ENCODE peak calls at places on chromosome 16, in four cellular contexts. Q, S, B and H are unnamed samples.

GRCh38 chr16:31265329-31266245 is 5.8 kb downstream of the ITGAM start:
- DNase-seq in Q (no peak), S (peak), B (no peak), H (no peak)

GRCh38 chr16:49463529-49463928 is 89.9 kb downstream of the C16orf78 start:
- DNase-seq in Q (no peak), B (no peak), S (peak), H (no peak)

GRCh38 chr16:50284131-50284911 is 18.0 kb downstream of the ADCY7 start:
- DNase-seq in Q (no peak), S (no peak), B (no peak), H (no peak)

GRCh38 chr16:83336630-83337029 is 471.1 kb upstream of the HSBP1 start:
- DNase-seq in S (no peak), Q (no peak), B (no peak), H (no peak)

GRCh38 chr16:62190426-62190825 is 154.2 kb upstream of the CDH8 start:
- DNase-seq in B (no peak), S (no peak), Q (no peak), H (peak)

GRCh38 chr16:12729448-12729847 is 74.2 kb downstream of the CPPED1 start:
- DNase-seq in Q (no peak), B (no peak), S (no peak), H (no peak)

GRCh38 chr16:84268661-84269060 is 26.0 kb upstream of the WFDC1 start:
- DNase-seq in Q (no peak), B (no peak), S (no peak), H (no peak)

GRCh38 chr16:73199214-73199613 is 151.3 kb upstream of the ZFHX3 start:
- DNase-seq in Q (no peak), B (no peak), S (no peak), H (no peak)

GRCh38 chr16:25838724-25839186 is 147.0 kb downstream of the HS3ST4 start:
- DNase-seq in Q (peak), B (no peak), S (peak), H (peak)

GRCh38 chr16:19753815-19754643 is 36.0 kb downstream of the IQCK start:
- DNase-seq in Q (no peak), S (no peak), B (no peak), H (no peak)

GRCh38 chr16:65698943-65699342 is 577.1 kb upstream of the CDH11 start:
- DNase-seq in B (no peak), Q (no peak), S (no peak), H (no peak)

GRCh38 chr16:47574091-47575054 is 113.2 kb downstream of the PHKB start:
- DNase-seq in Q (no peak), S (peak), B (no peak), H (no peak)

GRCh38 chr16:21156767-21157467 is 1.6 kb upstream of the LDAF1 start:
- DNase-seq in Q (peak), S (no peak), B (peak), H (peak)

GRCh38 chr16:49452568-49452967 is 79.0 kb downstream of the C16orf78 start:
- DNase-seq in S (no peak), B (no peak), Q (no peak), H (no peak)

GRCh38 chr16:83746611-83747010 is 61.2 kb upstream of the HSBP1 start:
- DNase-seq in B (no peak), S (no peak), Q (no peak), H (no peak)

GRCh38 chr16:85171809-85172464 is 59.7 kb upstream of the CIBAR2 start:
- DNase-seq in S (no peak), B (no peak), Q (no peak), H (no peak)

GRCh38 chr16:48197294-48197693 is 41.5 kb upstream of the ABCC12 start:
- DNase-seq in B (no peak), Q (no peak), S (no peak), H (no peak)

GRCh38 chr16:85173077-85173980 is 61.1 kb upstream of the CIBAR2 start:
- DNase-seq in B (no peak), S (no peak), Q (no peak), H (no peak)

GRCh38 chr16:50602531-50603205 is 54.5 kb downstream of the NKD1 start:
- DNase-seq in S (no peak), Q (no peak), B (no peak), H (no peak)

GRCh38 chr16:28981517-28981916 is 3.3 kb upstream of the LAT start:
- DNase-seq in S (no peak), Q (peak), B (no peak), H (peak)
- TF ChIP-seq CTCF in S (peak), Q (peak), B (no peak), H (peak)

GRCh38 chr16:3459401-3460090 is 16.1 kb downstream of the NAA60 start:
- DNase-seq in Q (no peak), S (no peak), B (no peak), H (no peak)

GRCh38 chr16:3458278-3458851 is 14.9 kb downstream of the NAA60 start:
- DNase-seq in B (no peak), S (peak), Q (no peak), H (no peak)

GRCh38 chr16:3458852-3459361 is 15.4 kb downstream of the NAA60 start:
- DNase-seq in Q (no peak), B (no peak), S (no peak), H (no peak)

GRCh38 chr16:3456374-3456773 is 12.9 kb downstream of the NAA60 start:
- DNase-seq in S (no peak), Q (no peak), B (no peak), H (no peak)

DNA sequence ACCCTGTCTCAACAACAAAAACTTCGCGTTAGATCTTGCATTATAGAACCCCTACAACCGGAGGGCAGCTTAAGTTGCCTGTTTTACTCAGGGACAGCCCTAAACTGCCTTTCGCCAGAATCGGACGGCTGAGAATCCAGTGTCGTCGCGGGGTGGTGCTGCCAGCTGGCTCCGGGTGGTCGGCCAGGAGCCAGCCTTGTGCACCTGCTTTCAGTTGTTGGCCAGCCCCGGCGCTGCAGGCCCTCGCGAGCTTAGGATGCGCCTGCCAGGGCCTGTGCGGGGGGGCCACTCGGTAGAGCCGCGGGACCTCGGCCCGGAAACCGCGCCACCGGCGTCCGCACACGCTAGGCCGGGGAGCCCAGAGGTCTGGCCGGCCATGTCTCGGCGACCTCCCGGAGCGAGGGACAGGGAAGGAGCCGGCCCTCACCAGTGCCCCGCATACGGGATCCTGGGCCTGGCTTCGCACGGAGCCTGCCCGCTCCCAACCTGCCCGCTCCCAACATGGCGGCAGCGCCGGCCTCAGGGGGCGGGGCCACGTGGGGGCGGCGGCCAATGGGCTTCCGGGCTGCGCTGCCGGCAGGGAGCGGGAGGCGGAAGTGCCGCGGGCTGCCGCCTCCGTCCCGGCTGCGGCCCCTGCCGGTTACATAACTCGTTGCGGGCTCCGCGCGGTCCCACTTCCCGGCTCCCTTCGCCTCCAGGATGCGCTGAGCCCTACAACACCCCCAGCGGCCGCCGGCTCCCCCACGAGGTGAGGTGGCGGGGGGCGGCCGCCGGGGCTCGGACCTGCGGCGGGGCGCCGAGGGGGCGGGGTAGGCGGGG is 14.2 kb downstream of the NAA60 start:
- DNase-seq in B (peak), S (peak), Q (peak), H (peak)
- TF ChIP-seq CTCF in B (peak), S (peak), Q (peak), H (peak)

GRCh38 chr16:87933140-87933495 is 3.2 kb downstream of the CA5A start:
- DNase-seq in S (no peak), Q (no peak), B (no peak), H (no peak)

GRCh38 chr16:87927195-87927562 is 9.2 kb downstream of the CA5A start:
- DNase-seq in B (no peak), Q (no peak), S (no peak), H (no peak)

GRCh38 chr16:87931504-87931903 is 4.8 kb downstream of the CA5A start:
- DNase-seq in Q (no peak), S (no peak), B (no peak), H (no peak)

GRCh38 chr16:87929986-87930385 is 6.3 kb downstream of the CA5A start:
- DNase-seq in B (no peak), S (no peak), Q (no peak), H (no peak)

GRCh38 chr16:87930456-87930855 is 5.9 kb downstream of the CA5A start:
- DNase-seq in Q (no peak), B (no peak), S (no peak), H (no peak)
- TF ChIP-seq CTCF in Q (peak), B (no peak), S (peak), H (peak)

GRCh38 chr16:35642322-35642835 is 2183.0 kb downstream of the TP53TG3F start:
- DNase-seq in S (no peak), B (no peak), Q (no peak), H (no peak)
- TF ChIP-seq CTCF in S (no peak), B (no peak), Q (no peak), H (no peak)

GRCh38 chr16:11372073-11372923 is 27.0 kb downstream of the RMI2 start:
- DNase-seq in Q (no peak), B (no peak), S (no peak), H (no peak)
- TF ChIP-seq CTCF in Q (peak), B (no peak), S (no peak), H (no peak)

GRCh38 chr16:3668626-3669025 is 14.1 kb downstream of the DNASE1 start:
- DNase-seq in B (no peak), S (no peak), Q (no peak), H (no peak)

GRCh38 chr16:3669067-3669466 is 14.6 kb downstream of the DNASE1 start:
- DNase-seq in S (no peak), Q (no peak), B (no peak), H (no peak)

GRCh38 chr16:3662601-3663000 is 8.1 kb downstream of the DNASE1 start:
- DNase-seq in Q (no peak), S (no peak), B (no peak), H (no peak)

GRCh38 chr16:3664187-3664896 is 9.9 kb downstream of the DNASE1 start:
- DNase-seq in S (no peak), B (no peak), Q (no peak), H (no peak)

DNA sequence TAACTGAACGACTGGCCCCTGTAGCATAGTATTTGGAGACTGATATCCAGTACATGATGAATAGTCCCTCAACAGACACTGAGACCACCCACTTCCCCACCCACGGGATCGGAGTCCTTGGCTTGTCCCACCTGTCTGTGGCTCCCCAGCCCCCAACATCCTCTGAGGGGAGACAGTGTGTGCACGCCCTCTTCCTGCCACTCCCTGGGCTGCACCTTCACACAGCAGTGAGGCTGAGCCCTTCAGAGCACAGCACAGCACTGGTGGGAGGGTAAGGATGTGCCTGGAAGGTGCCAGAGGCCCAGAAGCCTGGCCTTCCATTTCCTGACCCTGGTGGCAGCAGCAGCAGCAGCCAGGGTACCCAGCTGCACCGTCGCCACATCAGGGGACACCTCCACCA is 11.0 kb downstream of the DNASE1 start:
- DNase-seq in S (no peak), B (no peak), Q (no peak), H (no peak)
- TF ChIP-seq CTCF in S (peak), B (no peak), Q (no peak), H (no peak)

DNA sequence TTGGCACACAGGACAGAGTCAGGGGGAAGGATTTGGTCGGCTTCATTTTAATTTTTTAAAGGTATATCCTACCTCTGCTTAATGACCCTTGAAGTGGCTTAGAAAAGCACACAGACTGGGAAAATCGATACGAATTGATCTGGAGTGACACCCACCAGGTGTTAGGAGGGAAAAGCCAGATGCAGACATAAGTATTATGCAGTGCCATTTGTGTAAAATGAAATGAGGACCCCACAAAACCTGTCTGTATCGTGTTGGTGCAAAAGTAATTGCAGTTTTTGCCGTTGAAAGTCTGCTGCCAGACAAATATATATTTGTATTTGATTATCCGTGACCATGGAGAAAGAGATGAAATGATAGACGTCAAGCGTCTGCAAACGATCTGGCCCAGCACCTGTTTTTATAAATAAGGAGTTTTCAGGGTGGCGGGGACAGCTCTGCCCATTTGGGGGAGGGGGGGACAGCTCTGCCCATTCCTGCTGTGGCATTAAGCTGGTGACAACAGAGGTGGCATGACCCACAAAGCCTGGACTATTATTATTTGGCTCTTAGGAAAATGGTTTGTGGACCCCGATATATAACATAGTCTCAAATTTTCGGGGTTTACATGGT is 143.6 kb upstream of the PLCG2 start:
- DNase-seq in B (no peak), Q (no peak), S (no peak), H (no peak)
- TF ChIP-seq CTCF in B (no peak), Q (no peak), S (no peak), H (no peak)

DNA sequence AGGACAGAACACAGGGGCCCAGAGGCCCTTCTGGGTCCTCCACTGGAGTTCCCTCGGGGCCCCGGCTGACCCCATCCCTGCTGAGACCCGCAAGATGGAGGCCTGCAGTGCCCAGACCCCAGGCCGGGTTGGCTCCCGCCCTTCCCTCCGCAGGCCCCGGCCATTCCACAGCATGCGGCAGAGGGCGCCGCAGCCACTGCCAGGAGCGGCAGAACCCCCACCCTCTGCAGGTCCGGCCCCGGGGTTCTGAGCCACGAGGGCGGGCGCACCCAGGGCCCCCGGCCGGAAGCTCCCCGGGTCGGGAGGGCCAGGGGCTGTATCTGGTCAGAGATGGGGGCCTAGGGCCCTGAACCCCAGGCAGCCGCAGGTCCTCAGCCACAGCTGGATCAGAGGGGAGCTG is 2.4 kb upstream of the PERCC1 start:
- DNase-seq in S (peak), B (no peak), Q (no peak), H (peak)
- TF ChIP-seq CTCF in S (peak), B (peak), Q (no peak), H (no peak)

DNA sequence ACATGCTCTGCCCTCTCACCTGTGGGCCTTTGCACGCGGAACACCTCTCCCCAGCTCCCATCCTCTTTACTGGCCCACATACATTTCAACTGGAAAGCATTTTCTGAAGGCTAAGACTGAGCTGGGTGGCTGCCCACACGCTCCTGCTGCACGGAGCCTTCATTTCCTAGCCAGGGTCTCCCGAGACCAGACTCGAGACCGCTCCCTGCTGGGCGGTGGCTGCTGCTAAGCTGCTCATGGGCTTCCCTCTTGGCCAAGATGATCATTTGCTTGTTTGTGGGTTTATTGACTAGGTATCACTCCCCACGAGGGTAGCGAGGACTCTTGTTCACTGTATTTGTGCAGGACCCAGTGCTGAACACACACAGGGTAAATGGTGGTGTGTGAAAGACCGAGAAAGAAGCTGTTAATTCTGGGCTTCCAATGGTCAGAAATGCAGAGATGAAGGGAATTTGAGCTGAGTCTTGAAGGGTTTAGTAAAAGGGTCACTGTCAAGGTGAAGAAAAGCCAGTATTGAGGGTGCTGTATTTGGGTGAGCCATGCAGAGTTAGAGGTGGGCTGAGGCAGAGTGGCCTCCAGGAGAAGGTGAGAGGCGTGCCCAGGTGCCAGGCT is 907 bp downstream of the TRAPPC2L start:
- DNase-seq in Q (peak), B (peak), S (peak), H (peak)
- TF ChIP-seq CTCF in Q (peak), B (peak), S (peak), H (peak)